ENCODE peak calls at places on chromosome 5, in nine cellular contexts. One of them, this sample, is unnamed.
A peak's percentile ranks its signal among the peaks of the same experiment; 100 is the strongest.

GRCh38 chr5:167814828-167815227 is 476.6 kb upstream of the WWC1 start:
- DNase-seq in right lobe of liver: no peak
- DNase-seq in AG04450: peak; percentile 50
- DNase-seq in IMR-90: peak; percentile 88
- DNase-seq in thoracic aorta: no peak
- DNase-seq in A549: no peak
- DNase-seq in OCI-LY7: no peak
- DNase-seq in astrocyte of the spinal cord: peak; percentile 99
- DNase-seq in endodermal cell: peak; percentile 85
- DNase-seq in this sample: peak; percentile 93

GRCh38 chr5:78992136-78992535 is 7.0 kb upstream of the ARSB start:
- DNase-seq in right lobe of liver: no peak
- DNase-seq in AG04450: no peak
- DNase-seq in IMR-90: no peak
- DNase-seq in thoracic aorta: no peak
- DNase-seq in A549: no peak
- DNase-seq in OCI-LY7: no peak
- DNase-seq in astrocyte of the spinal cord: no peak
- DNase-seq in endodermal cell: no peak
- DNase-seq in this sample: no peak

GRCh38 chr5:154274828-154275185 is 84.3 kb downstream of the GALNT10 start:
- DNase-seq in right lobe of liver: no peak
- DNase-seq in AG04450: no peak
- DNase-seq in IMR-90: peak; percentile 37
- DNase-seq in thoracic aorta: no peak
- DNase-seq in A549: no peak
- DNase-seq in OCI-LY7: no peak
- DNase-seq in astrocyte of the spinal cord: no peak
- DNase-seq in endodermal cell: no peak
- DNase-seq in this sample: no peak

GRCh38 chr5:133220851-133221674 is 169.2 kb downstream of the HSPA4 start:
- DNase-seq in right lobe of liver: no peak
- DNase-seq in AG04450: no peak
- DNase-seq in IMR-90: peak; percentile 64
- DNase-seq in thoracic aorta: no peak
- DNase-seq in A549: peak; percentile 32
- DNase-seq in OCI-LY7: no peak
- DNase-seq in astrocyte of the spinal cord: peak; percentile 48
- DNase-seq in endodermal cell: peak; percentile 36
- DNase-seq in this sample: peak; percentile 35

GRCh38 chr5:116574682-116575634 is at the start of gene SEMA6A:
- DNase-seq in right lobe of liver: peak; percentile 91
- DNase-seq in AG04450: peak; percentile 44
- DNase-seq in IMR-90: peak; percentile 75
- DNase-seq in thoracic aorta: peak; percentile 52
- DNase-seq in A549: peak; percentile 82
- DNase-seq in OCI-LY7: no peak
- DNase-seq in astrocyte of the spinal cord: peak; percentile 90
- DNase-seq in endodermal cell: peak; percentile 99
- DNase-seq in this sample: peak; percentile 92

GRCh38 chr5:177432905-177433657 is 6.6 kb downstream of the GRK6 start:
- DNase-seq in right lobe of liver: no peak
- DNase-seq in AG04450: no peak
- DNase-seq in IMR-90: no peak
- DNase-seq in thoracic aorta: no peak
- DNase-seq in A549: no peak
- DNase-seq in OCI-LY7: no peak
- DNase-seq in astrocyte of the spinal cord: no peak
- DNase-seq in endodermal cell: no peak
- DNase-seq in this sample: no peak

GRCh38 chr5:73957397-73958001 is 331.5 kb downstream of the ARHGEF28 start:
- DNase-seq in right lobe of liver: no peak
- DNase-seq in AG04450: no peak
- DNase-seq in IMR-90: peak; percentile 24
- DNase-seq in thoracic aorta: no peak
- DNase-seq in A549: no peak
- DNase-seq in OCI-LY7: no peak
- DNase-seq in astrocyte of the spinal cord: peak; percentile 35
- DNase-seq in endodermal cell: no peak
- DNase-seq in this sample: peak; percentile 35

GRCh38 chr5:60196382-60197113 is 303.0 kb upstream of the PDE4D start:
- DNase-seq in right lobe of liver: no peak
- DNase-seq in AG04450: peak; percentile 16
- DNase-seq in IMR-90: peak; percentile 72
- DNase-seq in thoracic aorta: no peak
- DNase-seq in A549: peak; percentile 97
- DNase-seq in OCI-LY7: no peak
- DNase-seq in astrocyte of the spinal cord: peak; percentile 98
- DNase-seq in endodermal cell: peak; percentile 46
- DNase-seq in this sample: peak; percentile 94

GRCh38 chr5:95972196-95972595 is 10.5 kb upstream of the ELL2 start:
- DNase-seq in right lobe of liver: no peak
- DNase-seq in AG04450: no peak
- DNase-seq in IMR-90: no peak
- DNase-seq in thoracic aorta: no peak
- DNase-seq in A549: no peak
- DNase-seq in OCI-LY7: no peak
- DNase-seq in astrocyte of the spinal cord: no peak
- DNase-seq in endodermal cell: no peak
- DNase-seq in this sample: no peak

GRCh38 chr5:14413331-14413750 is 168.3 kb upstream of the OTULINL start:
- DNase-seq in right lobe of liver: no peak
- DNase-seq in AG04450: no peak
- DNase-seq in IMR-90: peak; percentile 63
- DNase-seq in thoracic aorta: no peak
- DNase-seq in A549: no peak
- DNase-seq in OCI-LY7: no peak
- DNase-seq in astrocyte of the spinal cord: peak; percentile 89
- DNase-seq in endodermal cell: no peak
- DNase-seq in this sample: no peak

GRCh38 chr5:137220523-137220927 is 278.6 kb downstream of the SPOCK1 start:
- DNase-seq in right lobe of liver: no peak
- DNase-seq in AG04450: no peak
- DNase-seq in IMR-90: peak; percentile 78
- DNase-seq in thoracic aorta: no peak
- DNase-seq in A549: peak; percentile 87
- DNase-seq in OCI-LY7: peak; percentile 75
- DNase-seq in astrocyte of the spinal cord: peak; percentile 66
- DNase-seq in endodermal cell: peak; percentile 71
- DNase-seq in this sample: peak; percentile 84

GRCh38 chr5:65796269-65796668 is 74.3 kb downstream of the NLN start:
- DNase-seq in right lobe of liver: no peak
- DNase-seq in AG04450: no peak
- DNase-seq in IMR-90: peak; percentile 59
- DNase-seq in thoracic aorta: no peak
- DNase-seq in A549: no peak
- DNase-seq in OCI-LY7: no peak
- DNase-seq in astrocyte of the spinal cord: no peak
- DNase-seq in endodermal cell: no peak
- DNase-seq in this sample: no peak

GRCh38 chr5:150562832-150563231 is 54.9 kb downstream of the NDST1 start:
- DNase-seq in right lobe of liver: no peak
- DNase-seq in AG04450: no peak
- DNase-seq in IMR-90: peak; percentile 59
- DNase-seq in thoracic aorta: no peak
- DNase-seq in A549: peak; percentile 74
- DNase-seq in OCI-LY7: peak; percentile 53
- DNase-seq in astrocyte of the spinal cord: peak; percentile 67
- DNase-seq in endodermal cell: peak; percentile 74
- DNase-seq in this sample: peak; percentile 84

GRCh38 chr5:132458226-132458560 is 32.4 kb downstream of the IRF1 start:
- DNase-seq in right lobe of liver: no peak
- DNase-seq in AG04450: no peak
- DNase-seq in IMR-90: peak; percentile 68
- DNase-seq in thoracic aorta: no peak
- DNase-seq in A549: no peak
- DNase-seq in OCI-LY7: no peak
- DNase-seq in astrocyte of the spinal cord: peak; percentile 72
- DNase-seq in endodermal cell: no peak
- DNase-seq in this sample: no peak

GRCh38 chr5:52988335-52989024 is 672 bp upstream of the ITGA2 start:
- DNase-seq in right lobe of liver: no peak
- DNase-seq in AG04450: no peak
- DNase-seq in IMR-90: no peak
- DNase-seq in thoracic aorta: no peak
- DNase-seq in A549: no peak
- DNase-seq in OCI-LY7: no peak
- DNase-seq in astrocyte of the spinal cord: no peak
- DNase-seq in endodermal cell: no peak
- DNase-seq in this sample: no peak

GRCh38 chr5:64952961-64953360 is 184.2 kb downstream of the CWC27 start:
- DNase-seq in right lobe of liver: no peak
- DNase-seq in AG04450: no peak
- DNase-seq in IMR-90: no peak
- DNase-seq in thoracic aorta: no peak
- DNase-seq in A549: no peak
- DNase-seq in OCI-LY7: no peak
- DNase-seq in astrocyte of the spinal cord: no peak
- DNase-seq in endodermal cell: no peak
- DNase-seq in this sample: peak; percentile 58

GRCh38 chr5:43616535-43616934 is 13.6 kb downstream of the NNT start:
- DNase-seq in right lobe of liver: no peak
- DNase-seq in AG04450: no peak
- DNase-seq in IMR-90: peak; percentile 50
- DNase-seq in thoracic aorta: no peak
- DNase-seq in A549: no peak
- DNase-seq in OCI-LY7: no peak
- DNase-seq in astrocyte of the spinal cord: no peak
- DNase-seq in endodermal cell: no peak
- DNase-seq in this sample: peak; percentile 72

GRCh38 chr5:32504923-32505596 is 60.5 kb upstream of the ZFR start:
- DNase-seq in right lobe of liver: no peak
- DNase-seq in AG04450: peak; percentile 95
- DNase-seq in IMR-90: peak; percentile 94
- DNase-seq in thoracic aorta: no peak
- DNase-seq in A549: no peak
- DNase-seq in OCI-LY7: no peak
- DNase-seq in astrocyte of the spinal cord: peak; percentile 96
- DNase-seq in endodermal cell: peak; percentile 50
- DNase-seq in this sample: peak; percentile 93
- H3K4me3 ChIP-seq in right lobe of liver: no peak overlapping the region
- H3K4me3 ChIP-seq in AG04450: peak overlapping the region; percentile 38
- H3K4me3 ChIP-seq in IMR-90: no peak overlapping the region
- H3K4me3 ChIP-seq in thoracic aorta: peak overlapping the region; percentile 39
- H3K4me3 ChIP-seq in A549: no peak overlapping the region
- H3K4me3 ChIP-seq in OCI-LY7: no peak overlapping the region
- H3K4me3 ChIP-seq in astrocyte of the spinal cord: no peak overlapping the region
- H3K4me3 ChIP-seq in endodermal cell: no peak overlapping the region
- H3K4me3 ChIP-seq in this sample: peak overlapping the region; percentile 8

DNA sequence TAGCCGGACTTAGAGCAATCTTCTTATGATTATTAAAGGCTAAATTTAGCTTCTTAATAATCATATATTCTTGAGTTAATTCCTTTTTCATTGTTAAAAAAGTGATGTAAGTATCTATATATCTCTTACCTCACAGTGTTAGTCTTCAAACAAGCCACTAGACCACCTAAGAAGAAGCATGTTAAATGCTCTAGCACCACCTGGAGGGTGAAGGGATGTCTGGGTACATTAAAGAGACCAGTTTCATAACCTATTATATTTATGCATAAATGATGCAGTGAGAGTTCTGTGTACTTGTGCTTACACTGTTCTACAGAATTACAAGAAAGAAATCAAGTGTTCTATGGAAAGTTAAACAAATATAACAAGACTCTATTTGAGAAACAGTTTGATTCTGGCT is 55.9 kb upstream of the SLCO6A1 start:
- DNase-seq in right lobe of liver: no peak
- DNase-seq in AG04450: no peak
- DNase-seq in IMR-90: no peak
- DNase-seq in thoracic aorta: no peak
- DNase-seq in A549: no peak
- DNase-seq in OCI-LY7: peak; percentile 1
- DNase-seq in astrocyte of the spinal cord: peak; percentile 19
- DNase-seq in endodermal cell: no peak
- DNase-seq in this sample: peak; percentile 9
- TF ChIP-seq CTCF in right lobe of liver: no peak
- TF ChIP-seq CTCF in AG04450: no peak
- TF ChIP-seq CTCF in IMR-90: no peak
- TF ChIP-seq CTCF in thoracic aorta: no peak
- TF ChIP-seq CTCF in A549: no peak
- TF ChIP-seq CTCF in OCI-LY7: peak; percentile 50
- TF ChIP-seq CTCF in astrocyte of the spinal cord: peak; percentile 18
- TF ChIP-seq CTCF in endodermal cell: peak; percentile 67
- TF ChIP-seq CTCF in this sample: peak; percentile 7

DNA sequence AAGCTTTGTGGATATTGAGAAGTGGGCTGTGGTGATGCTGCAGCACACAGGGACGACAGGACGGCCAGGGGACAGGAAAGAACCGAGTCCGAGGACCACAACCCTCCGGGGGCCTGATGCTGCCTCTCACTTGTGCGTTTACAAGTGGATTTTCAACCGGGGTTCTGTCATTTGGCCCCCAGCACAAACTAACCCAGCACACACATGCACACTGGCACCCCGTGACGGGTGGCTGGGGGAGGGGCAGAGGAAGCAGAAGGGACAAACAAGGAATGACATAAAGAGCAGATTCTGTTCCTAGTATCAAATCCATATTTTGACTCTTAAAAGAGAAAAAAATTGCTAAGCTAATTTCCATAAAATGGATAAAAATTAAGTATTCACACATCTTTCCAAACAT is 18.3 kb upstream of the ZFYVE16 start:
- DNase-seq in right lobe of liver: peak; percentile 53
- DNase-seq in AG04450: no peak
- DNase-seq in IMR-90: no peak
- DNase-seq in thoracic aorta: no peak
- DNase-seq in A549: no peak
- DNase-seq in OCI-LY7: no peak
- DNase-seq in astrocyte of the spinal cord: no peak
- DNase-seq in endodermal cell: no peak
- DNase-seq in this sample: no peak
- H3K4me3 ChIP-seq in right lobe of liver: no peak overlapping the region
- H3K4me3 ChIP-seq in AG04450: no peak overlapping the region
- H3K4me3 ChIP-seq in IMR-90: no peak overlapping the region
- H3K4me3 ChIP-seq in thoracic aorta: peak overlapping the region; percentile 47
- H3K4me3 ChIP-seq in A549: no peak overlapping the region
- H3K4me3 ChIP-seq in OCI-LY7: no peak overlapping the region
- H3K4me3 ChIP-seq in astrocyte of the spinal cord: no peak overlapping the region
- H3K4me3 ChIP-seq in endodermal cell: no peak overlapping the region
- H3K4me3 ChIP-seq in this sample: no peak overlapping the region

DNA sequence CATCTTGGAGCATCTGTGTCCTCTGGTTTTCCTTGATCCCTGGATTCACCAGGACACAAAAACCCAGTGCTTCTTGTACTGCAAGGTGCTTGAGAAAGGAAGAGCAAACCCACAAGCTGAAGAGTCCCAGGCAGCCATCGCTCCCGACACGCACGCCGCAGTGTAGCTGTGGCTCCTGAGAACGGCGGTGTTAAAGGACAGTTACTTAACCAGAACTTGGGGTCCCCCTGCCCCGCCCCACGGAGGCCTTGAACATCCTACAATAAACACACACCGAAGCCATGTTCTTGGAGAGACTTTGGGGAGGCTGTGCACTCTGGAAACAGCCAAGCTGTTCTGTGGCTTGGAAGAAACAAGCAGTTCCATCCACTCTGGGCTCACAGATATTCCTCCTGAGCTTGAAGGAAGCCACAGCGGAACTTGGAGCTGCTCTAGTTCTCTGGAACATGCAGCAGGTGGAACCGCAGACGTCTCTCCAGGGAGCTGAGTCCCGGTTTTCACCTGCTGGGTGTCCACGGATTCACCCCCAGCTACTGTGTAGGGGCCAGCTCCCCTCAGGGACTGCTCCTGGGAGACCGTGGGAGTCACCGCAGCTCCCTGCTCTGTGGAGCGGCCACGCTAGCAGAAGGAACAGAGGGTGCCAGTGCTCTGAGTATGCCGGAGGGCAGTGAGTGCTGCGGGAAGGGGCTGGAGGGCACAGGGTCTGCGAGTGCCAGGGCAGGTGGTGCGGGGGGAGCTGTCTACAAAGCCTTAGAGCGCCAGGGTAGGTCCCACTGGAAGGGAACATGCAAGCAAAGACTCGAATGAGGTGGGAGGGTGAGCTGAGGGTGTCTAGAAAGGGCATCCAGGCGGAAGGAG is 107.3 kb downstream of the ADAMTS2 start:
- DNase-seq in right lobe of liver: no peak
- DNase-seq in AG04450: no peak
- DNase-seq in IMR-90: no peak
- DNase-seq in thoracic aorta: no peak
- DNase-seq in A549: no peak
- DNase-seq in OCI-LY7: no peak
- DNase-seq in astrocyte of the spinal cord: no peak
- DNase-seq in endodermal cell: peak; percentile 22
- DNase-seq in this sample: no peak
- TF ChIP-seq CTCF in right lobe of liver: no peak
- TF ChIP-seq CTCF in AG04450: no peak
- TF ChIP-seq CTCF in IMR-90: no peak
- TF ChIP-seq CTCF in thoracic aorta: no peak
- TF ChIP-seq CTCF in A549: no peak
- TF ChIP-seq CTCF in OCI-LY7: no peak
- TF ChIP-seq CTCF in astrocyte of the spinal cord: no peak
- TF ChIP-seq CTCF in endodermal cell: no peak
- TF ChIP-seq CTCF in this sample: no peak

This sample was measured in fibroblast of pulmonary artery.